ENCODE peak calls at places on chromosomes 6 and 20, in four cellular contexts. B is adipocyte, P is dorsolateral prefrontal cortex, N is C1 segment of cervical spinal cord. W is an unnamed sample.

GRCh38 chr6:25219581-25220249 is 59.5 kb upstream of the CARMIL1 start:
- DNase-seq in B (no peak), P (no peak), N (no peak), W (no peak)

GRCh38 chr20:56859751-56860366 is 230.8 kb downstream of the TFAP2C start:
- DNase-seq in B (peak; percentile 58), P (no peak), N (no peak), W (no peak)

GRCh38 chr6:51299649-51300380 is 481.1 kb downstream of the TFAP2B start:
- DNase-seq in B (no peak), P (no peak), N (no peak), W (no peak)

GRCh38 chr20:10893331-10893730 is 219.5 kb upstream of the JAG1 start:
- DNase-seq in B (no peak), P (no peak), N (no peak), W (no peak)

GRCh38 chr6:33207569-33208088 is 671 bp upstream of the RING1 start:
- DNase-seq in B (peak; percentile 87), P (no peak), N (no peak), W (no peak)

GRCh38 chr6:87697581-87698552 is 4.2 kb downstream of the AKIRIN2 start:
- DNase-seq in B (peak; percentile 91), P (no peak), N (no peak), W (no peak)

GRCh38 chr6:137415127-137415833 is 78.9 kb downstream of the OLIG3 start:
- DNase-seq in B (peak; percentile 83), P (no peak), N (peak; percentile 80), W (peak; percentile 22)

GRCh38 chr6:157148391-157149323 is 174.7 kb downstream of the TMEM242 start:
- DNase-seq in B (peak; percentile 89), P (peak; percentile 68), N (peak; percentile 43), W (peak; percentile 94)

GRCh38 chr6:148723484-148723883 is 23.3 kb upstream of the UST start:
- DNase-seq in B (peak; percentile 80), P (no peak), N (no peak), W (no peak)

GRCh38 chr6:148884461-148884860 is 137.6 kb downstream of the UST start:
- DNase-seq in B (no peak), P (no peak), N (no peak), W (no peak)

GRCh38 chr6:107057679-107058078 is 29.7 kb downstream of the MTRES1 start:
- DNase-seq in B (no peak), P (no peak), N (no peak), W (no peak)

GRCh38 chr6:139051396-139052070 is 23.0 kb downstream of the ABRACL start:
- DNase-seq in B (no peak), P (no peak), N (no peak), W (no peak)

GRCh38 chr6:11214438-11214837 is 18.0 kb downstream of the NEDD9 start:
- DNase-seq in B (no peak), P (peak; percentile 53), N (no peak), W (peak; percentile 43)

GRCh38 chr6:73694711-73695411 is 1.1 kb upstream of the CD109 start:
- DNase-seq in B (peak; percentile 50), P (no peak), N (peak; percentile 9), W (peak; percentile 16)

GRCh38 chr6:117399924-117400323 is 25.8 kb downstream of the ROS1 start:
- DNase-seq in B (peak; percentile 50), P (no peak), N (no peak), W (no peak)

W was measured in posterior cingulate gyrus.